ENCODE peak calls at places on chromosomes 16 and 17, in five cellular contexts. G is fibroblast of lung, L is body of pancreas, U is GM13976, R is AG10803. P is an unnamed sample.

GRCh38 chr16:1771864-1772361 is 570 bp upstream of the NME3 start:
- DNase-seq in L (no peak), R (no peak), G (no peak), U (no peak), P (peak; percentile 33)

GRCh38 chr16:86219655-86220445 is 290.5 kb upstream of the FOXF1 start:
- DNase-seq in L (peak; percentile 11), U (no peak), G (peak; percentile 65), R (peak; percentile 61), P (peak; percentile 38)

GRCh38 chr17:14389656-14390055 is 88.8 kb downstream of the HS3ST3B1 start:
- DNase-seq in G (no peak), R (peak; percentile 17), U (no peak), L (no peak), P (no peak)

GRCh38 chr17:74757502-74757901 is 9.1 kb downstream of the NHERF1 start:
- DNase-seq in G (no peak), R (no peak), L (peak; percentile 72), U (no peak), P (peak; percentile 78)

GRCh38 chr17:72751746-72752145 is 340.7 kb downstream of the SLC39A11 start:
- DNase-seq in R (no peak), L (no peak), U (no peak), G (no peak), P (peak; percentile 13)

GRCh38 chr17:5557485-5557884 is 26.8 kb downstream of the NLRP1 start:
- DNase-seq in G (peak; percentile 51), U (no peak), R (peak; percentile 67), L (no peak), P (no peak)

GRCh38 chr17:66986659-66987058 is 22.2 kb downstream of the CACNG4 start:
- DNase-seq in L (no peak), U (no peak), R (no peak), G (no peak), P (no peak)

GRCh38 chr16:89123831-89124100 is 30.1 kb downstream of the ACSF3 start:
- DNase-seq in L (no peak), G (no peak), U (no peak), R (no peak), P (no peak)

GRCh38 chr17:50558955-50559614 is 1.4 kb upstream of the CACNA1G start:
- DNase-seq in G (no peak), U (no peak), R (no peak), L (no peak), P (no peak)

GRCh38 chr17:66255112-66255511 is 25.9 kb upstream of the APOH start:
- DNase-seq in G (peak; percentile 89), R (peak; percentile 78), L (peak; percentile 29), U (peak; percentile 52), P (peak; percentile 82)

GRCh38 chr17:62696726-62697490 is 69.4 kb downstream of the MRC2 start:
- DNase-seq in U (no peak), R (peak; percentile 44), L (no peak), G (no peak), P (no peak)

GRCh38 chr16:3908951-3909437 is 28.5 kb upstream of the CREBBP start:
- DNase-seq in R (no peak), L (no peak), G (no peak), U (no peak), P (no peak)

GRCh38 chr16:1032607-1033006 is 39.9 kb upstream of the SSTR5 start:
- DNase-seq in L (no peak), R (no peak), U (no peak), G (no peak), P (no peak)

GRCh38 chr17:1709971-1710806 is at the start of gene TLCD2:
- DNase-seq in L (peak; percentile 73), R (peak; percentile 77), U (peak; percentile 62), G (peak; percentile 65), P (peak; percentile 67)

GRCh38 chr16:25213709-25214416 is 2.9 kb upstream of the AQP8 start:
- DNase-seq in U (no peak), R (no peak), G (no peak), L (no peak), P (no peak)

GRCh38 chr16:60271382-60272180 is 1537.5 kb upstream of the GOT2 start:
- DNase-seq in R (no peak), L (no peak), U (no peak), G (no peak), P (no peak)

GRCh38 chr16:2719328-2720062 is 529 bp downstream of the PRSS27 start:
- DNase-seq in R (no peak), U (no peak), L (peak; percentile 47), G (no peak), P (no peak)

GRCh38 chr16:4924593-4925378 is 12.2 kb downstream of the PPL start:
- DNase-seq in L (peak; percentile 85), G (no peak), U (no peak), R (no peak), P (peak; percentile 54)

GRCh38 chr17:52681486-52681885 is 523.0 kb upstream of the CA10 start:
- DNase-seq in G (no peak), R (no peak), L (no peak), U (no peak), P (no peak)

GRCh38 chr16:359067-359763 is 6.7 kb upstream of the AXIN1 start:
- DNase-seq in R (no peak), G (no peak), L (no peak), U (no peak), P (no peak)

GRCh38 chr16:67226295-67226803 is 581 bp upstream of the TMEM208 start:
- DNase-seq in U (no peak), R (no peak), L (no peak), G (no peak), P (no peak)

GRCh38 chr17:50344712-50345380 is 1.1 kb upstream of the XYLT2 start:
- DNase-seq in R (peak; percentile 19), U (no peak), G (no peak), L (no peak), P (no peak)

GRCh38 chr16:86029131-86029741 is 130.3 kb downstream of the IRF8 start:
- DNase-seq in R (peak; percentile 17), U (no peak), L (peak; percentile 10), G (peak; percentile 52), P (no peak)

GRCh38 chr16:86984975-86985655 is 332.1 kb downstream of the C16orf95 start:
- DNase-seq in R (peak; percentile 31), U (no peak), L (no peak), G (no peak), P (no peak)

GRCh38 chr16:70701596-70701995 is 15.7 kb upstream of the MTSS2 start:
- DNase-seq in U (no peak), L (no peak), G (no peak), R (no peak), P (no peak)

GRCh38 chr17:1109606-1110523 is 69.9 kb downstream of the ABR start:
- DNase-seq in G (no peak), R (no peak), U (peak; percentile 77), L (peak; percentile 45), P (peak; percentile 35)

GRCh38 chr16:83215417-83216001 is 588.7 kb downstream of the CDH13 start:
- DNase-seq in U (peak; percentile 59), R (no peak), G (peak; percentile 58), L (no peak), P (peak; percentile 59)

GRCh38 chr17:50034504-50035364 is 21.2 kb upstream of the ITGA3 start:
- DNase-seq in R (no peak), L (no peak), G (no peak), U (no peak), P (no peak)

GRCh38 chr16:4053663-4054479 is 62.4 kb downstream of the ADCY9 start:
- DNase-seq in G (peak; percentile 91), R (peak; percentile 99), U (no peak), L (peak; percentile 76), P (peak; percentile 83)

GRCh38 chr17:74135391-74136167 is 67.9 kb upstream of the RPL38 start:
- DNase-seq in R (no peak), G (no peak), U (no peak), L (no peak), P (no peak)

GRCh38 chr17:33945641-33946546 is 309.2 kb upstream of the CCL2 start:
- DNase-seq in R (no peak), U (no peak), G (no peak), L (no peak), P (no peak)
- TF ChIP-seq CTCF in R (no peak), U (no peak), G (no peak), L (no peak), P (no peak)

GRCh38 chr17:7329360-7330098 is 394 bp upstream of the NEURL4 start:
- DNase-seq in G (peak; percentile 99), R (peak; percentile 100), L (peak; percentile 99), U (peak; percentile 96), P (peak; percentile 98)

GRCh38 chr17:7327056-7327455 is 2.1 kb downstream of the NEURL4 start:
- DNase-seq in U (no peak), G (no peak), L (no peak), R (no peak), P (no peak)

GRCh38 chr17:7328840-7329359 is at the start of gene NEURL4:
- DNase-seq in L (no peak), R (no peak), U (no peak), G (peak; percentile 16), P (no peak)

GRCh38 chr17:7327501-7327900 is 1.6 kb downstream of the NEURL4 start:
- DNase-seq in L (peak; percentile 13), U (no peak), R (no peak), G (no peak), P (no peak)

GRCh38 chr17:7328009-7328408 is 1.1 kb downstream of the NEURL4 start:
- DNase-seq in L (no peak), U (no peak), G (no peak), R (no peak), P (no peak)
- TF ChIP-seq CTCF in L (no peak), U (no peak), G (no peak), R (no peak), P (no peak)

DNA sequence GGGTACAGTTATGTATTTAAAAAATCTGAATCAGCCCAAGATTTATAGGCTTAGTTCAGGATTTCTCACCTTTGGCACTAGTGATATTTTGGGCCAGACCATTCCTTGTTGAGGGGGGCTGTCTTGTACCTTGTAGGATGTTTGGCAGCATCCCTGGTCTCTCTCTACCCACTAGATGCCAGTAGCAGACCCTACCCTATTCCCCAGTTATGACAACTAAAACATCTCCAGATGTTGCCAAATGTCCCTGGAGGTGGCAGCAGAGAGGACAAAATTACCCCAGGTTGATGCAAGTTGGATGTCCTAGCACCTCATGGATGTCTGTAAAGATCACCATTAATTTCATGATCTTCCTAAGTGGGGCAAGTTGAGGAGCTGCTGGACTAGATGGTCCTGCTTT is 45.8 kb downstream of the SYT17 start:
- DNase-seq in L (no peak), R (no peak), U (no peak), G (no peak), P (no peak)
- TF ChIP-seq CTCF in L (no peak), R (no peak), U (no peak), G (no peak), P (no peak)

DNA sequence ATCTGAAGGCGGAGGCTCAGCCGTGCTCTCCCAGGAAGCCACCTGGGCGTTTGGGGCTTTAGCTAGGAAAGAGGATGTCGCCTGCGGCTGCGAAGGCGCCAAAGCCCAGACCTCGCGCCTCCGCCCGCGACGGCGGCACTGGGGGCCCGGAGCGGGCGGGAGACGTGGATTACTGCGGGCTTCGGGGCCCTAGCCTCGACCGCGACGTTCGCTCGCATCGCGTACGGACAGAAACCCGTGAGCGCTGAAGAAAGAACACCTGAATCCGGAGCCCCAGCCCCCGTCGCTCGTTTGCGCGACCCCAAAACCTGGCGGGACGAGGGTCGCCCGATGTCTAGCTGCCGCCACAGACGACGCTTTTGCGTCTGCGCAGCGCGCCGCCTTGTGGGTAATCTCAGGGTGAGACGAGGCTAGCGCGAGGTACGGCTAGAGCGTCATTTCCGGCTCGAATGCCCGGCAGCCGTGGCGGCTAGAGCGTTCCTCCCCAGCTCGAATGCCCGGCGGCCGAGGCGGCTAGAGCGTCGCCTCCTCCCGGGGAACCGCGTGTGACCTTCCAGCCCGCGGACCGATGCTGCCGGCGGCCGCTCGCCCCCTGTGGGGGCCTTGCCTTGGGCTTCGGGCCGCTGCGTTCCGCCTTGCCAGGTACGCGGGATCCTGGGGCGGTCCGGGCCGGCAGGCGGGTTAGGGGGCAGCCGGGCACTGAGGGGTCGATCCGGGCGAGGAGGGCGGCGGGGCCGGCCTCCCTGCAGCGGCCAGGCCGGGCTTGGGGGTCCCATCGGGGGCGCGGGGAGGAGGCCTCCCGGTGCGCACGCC is at the start of gene MRPL12:
- DNase-seq in R (peak; percentile 89), U (peak; percentile 98), L (peak; percentile 93), G (peak; percentile 92), P (peak; percentile 90)
- TF ChIP-seq CTCF in R (peak; percentile 23), U (no peak), L (peak; percentile 13), G (no peak), P (no peak)